ENCODE peak calls at places on chromosome 22, in seven cellular contexts. K, G, D, Z, H, M and C are unnamed samples.

GRCh38 chr22:30253205-30253852 is 6.8 kb upstream of the LIF start:
- DNase-seq in D (no peak), H (no peak), Z (peak; percentile 62), M (peak; percentile 41), K (peak; percentile 85), G (peak; percentile 88), C (no peak)

GRCh38 chr22:37001826-37002225 is 17.4 kb downstream of the TST start:
- DNase-seq in G (no peak), K (no peak), M (no peak), H (no peak), Z (no peak), D (no peak), C (no peak)

GRCh38 chr22:40243891-40244290 is 66.2 kb downstream of the TNRC6B start:
- DNase-seq in D (no peak), H (no peak), M (no peak), G (no peak), K (no peak), Z (no peak), C (no peak)

GRCh38 chr22:49333206-49333605 is 494.5 kb downstream of the BRD1 start:
- DNase-seq in Z (no peak), H (no peak), G (no peak), D (no peak), M (no peak), K (no peak), C (no peak)

GRCh38 chr22:46359362-46359761 is 23.8 kb downstream of the TRMU start:
- DNase-seq in M (no peak), H (no peak), G (no peak), D (no peak), Z (no peak), K (peak; percentile 43), C (no peak)

GRCh38 chr22:42080287-42080686 is 787 bp downstream of the SMDT1 start:
- DNase-seq in D (no peak), M (peak; percentile 57), H (no peak), Z (peak; percentile 60), K (no peak), G (peak; percentile 26), C (no peak)

GRCh38 chr22:38401336-38402084 is 53.5 kb downstream of the KCNJ4 start:
- DNase-seq in K (peak; percentile 64), D (no peak), Z (no peak), H (no peak), M (no peak), G (no peak), C (no peak)

GRCh38 chr22:20247010-20247505 is 21.1 kb downstream of the RTN4R start:
- DNase-seq in Z (no peak), K (no peak), G (peak; percentile 29), D (no peak), H (no peak), M (peak; percentile 63), C (no peak)

GRCh38 chr22:50626314-50626855 is 1.6 kb downstream of the ARSA start:
- DNase-seq in Z (no peak), M (no peak), H (no peak), G (no peak), D (no peak), K (no peak), C (no peak)